ENCODE peak calls at places on chromosomes 4 and X, in four cellular contexts. M is HCT116, I is tibial nerve, L is dorsolateral prefrontal cortex. Q is an unnamed sample.

GRCh38 chr4:173507471-173508385 is 22.3 kb downstream of the HAND2 start:
- DNase-seq in M (no peak), I (no peak), L (no peak), Q (no peak)

GRCh38 chrX:150007356-150007755 is 69.1 kb upstream of the EOLA2 start:
- DNase-seq in M (no peak), I (no peak), L (no peak), Q (no peak)

GRCh38 chrX:83916525-83916924 is 55.6 kb downstream of the CYLC1 start:
- DNase-seq in M (no peak), I (no peak), L (no peak), Q (no peak)

GRCh38 chr4:8046925-8047541 is 107.4 kb upstream of the AFAP1 start:
- DNase-seq in M (no peak), I (no peak), L (peak), Q (no peak)

GRCh38 chr4:8392591-8393190 is 47.8 kb downstream of the ACOX3 start:
- DNase-seq in M (no peak), I (no peak), L (no peak), Q (no peak)

GRCh38 chr4:55398966-55399365 is 3.2 kb downstream of the TMEM165 start:
- DNase-seq in M (no peak), I (no peak), L (no peak), Q (no peak)

GRCh38 chr4:107740381-107740780 is 20.3 kb upstream of the PAPSS1 start:
- DNase-seq in M (no peak), I (no peak), L (no peak), Q (peak)

GRCh38 chrX:19725545-19726102 is 161.8 kb downstream of the SH3KBP1 start:
- DNase-seq in M (no peak), I (no peak), L (no peak), Q (peak)

GRCh38 chrX:15848576-15848975 is 6.0 kb downstream of the AP1S2 start:
- DNase-seq in M (no peak), I (no peak), L (no peak), Q (no peak)

GRCh38 chrX:151176351-151176750 is at the start of gene GPR50:
- DNase-seq in M (no peak), I (no peak), L (no peak), Q (no peak)

GRCh38 chrX:48794993-48795501 is 6.8 kb upstream of the HDAC6 start:
- DNase-seq in M (no peak), I (no peak), L (no peak), Q (no peak)

GRCh38 chr4:81481151-81481550 is 9.4 kb upstream of the RASGEF1B start:
- DNase-seq in M (no peak), I (no peak), L (no peak), Q (no peak)

GRCh38 chr4:23382880-23383279 is 507.0 kb downstream of the PPARGC1A start:
- DNase-seq in M (no peak), I (no peak), L (no peak), Q (no peak)

GRCh38 chrX:40146471-40147398 is 49.0 kb upstream of the BCOR start:
- DNase-seq in M (no peak), I (no peak), L (peak), Q (peak)

GRCh38 chr4:138243369-138243768 is 1.2 kb upstream of the SLC7A11 start:
- DNase-seq in M (peak), I (no peak), L (no peak), Q (no peak)

GRCh38 chrX:30971761-30972603 is 82.9 kb upstream of the TAB3 start:
- DNase-seq in M (no peak), I (no peak), L (peak), Q (peak)

GRCh38 chr4:67020079-67020807 is 525.1 kb downstream of the CENPC start:
- DNase-seq in M (no peak), I (no peak), L (no peak), Q (no peak)

GRCh38 chrX:36947214-36947613 is 61.0 kb upstream of the FAM47C start:
- DNase-seq in M (no peak), I (no peak), L (no peak), Q (no peak)

DNA sequence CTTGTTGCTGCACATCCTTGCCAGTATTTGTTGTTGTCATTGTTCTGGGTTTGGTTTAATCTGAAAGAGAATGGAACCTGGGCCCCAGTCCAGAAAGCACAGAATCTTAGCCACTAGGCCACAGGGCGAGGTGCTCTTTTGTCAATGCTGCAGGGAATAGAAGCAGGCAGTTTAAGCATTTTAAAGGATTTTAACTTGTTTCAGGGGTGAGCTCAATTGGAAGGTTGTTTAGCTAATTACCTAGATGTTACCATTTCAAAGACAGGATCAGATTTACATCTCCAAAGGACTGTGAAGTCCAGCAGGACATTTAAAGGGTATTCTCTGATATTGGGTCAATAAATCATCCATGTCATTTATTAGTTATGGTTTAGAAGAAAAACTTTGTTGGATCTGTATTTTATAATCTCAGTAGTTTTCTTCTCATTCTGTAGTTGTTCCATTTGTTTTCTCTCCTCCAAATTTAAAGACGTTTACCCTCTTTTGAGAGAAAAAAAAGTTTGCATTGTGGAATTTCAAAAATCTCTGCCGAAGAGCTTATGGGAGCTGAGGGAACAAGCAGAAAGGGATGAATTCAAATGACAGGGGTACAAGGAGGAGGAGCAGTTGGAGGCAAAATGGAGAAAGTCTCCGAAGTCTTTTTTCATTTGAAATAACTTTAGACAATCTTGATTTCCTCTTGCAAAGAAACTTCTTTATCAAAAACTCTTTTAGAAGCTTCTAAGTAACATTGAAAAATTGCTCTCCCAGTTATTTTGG is 57.5 kb upstream of the FAM47C start:
- DNase-seq in M (no peak), I (no peak), L (no peak), Q (no peak)
- H3K4me3 ChIP-seq in M (no peak), I (no peak), L (no peak), Q (no peak)

GRCh38 chr4:89586864-89587263 is 250.1 kb downstream of the SNCA start:
- DNase-seq in M (peak), I (no peak), L (no peak), Q (peak)
- TF ChIP-seq CTCF in M (peak), I (no peak), L (peak), Q (peak)

DNA sequence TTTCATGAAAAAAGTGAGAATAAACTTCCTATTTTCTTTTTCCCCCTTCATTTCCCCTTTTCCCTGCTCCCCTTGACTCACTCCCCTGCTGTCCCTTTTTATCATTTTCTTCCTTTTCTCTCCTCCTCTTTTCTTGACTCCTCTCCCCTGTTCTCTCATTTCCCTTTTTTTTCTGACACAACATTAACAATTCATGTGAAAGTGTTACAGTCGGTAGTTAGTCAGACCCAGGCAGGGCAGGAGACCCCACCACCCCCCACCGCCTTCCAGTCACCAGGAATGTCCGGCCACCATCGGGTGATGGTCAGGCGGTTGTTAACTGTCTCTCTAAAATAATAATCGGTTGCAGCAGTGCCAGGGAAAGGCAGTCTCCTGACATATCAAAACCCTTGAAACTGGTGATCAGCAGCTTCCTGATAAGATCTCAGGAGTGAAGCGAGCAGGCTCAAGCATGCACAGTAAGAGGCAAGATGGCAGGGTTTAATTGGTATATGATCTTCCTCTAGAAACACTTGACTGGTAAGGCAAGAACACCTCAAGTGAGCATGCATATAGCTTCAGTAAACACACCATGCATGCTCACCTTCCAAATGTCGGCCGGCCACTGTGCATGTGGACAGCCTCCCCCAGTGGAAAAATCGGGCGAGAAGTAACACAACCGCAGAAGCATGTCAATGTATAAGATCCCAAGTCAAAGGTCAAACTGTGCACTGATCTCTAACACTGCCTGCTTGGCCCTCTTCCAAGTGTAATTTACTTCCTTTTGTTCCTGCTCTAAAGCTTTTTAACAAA is 191.4 kb downstream of the NDST4 start:
- DNase-seq in M (no peak), I (no peak), L (no peak), Q (no peak)
- H3K4me3 ChIP-seq in M (no peak), I (no peak), L (no peak), Q (no peak)

DNA sequence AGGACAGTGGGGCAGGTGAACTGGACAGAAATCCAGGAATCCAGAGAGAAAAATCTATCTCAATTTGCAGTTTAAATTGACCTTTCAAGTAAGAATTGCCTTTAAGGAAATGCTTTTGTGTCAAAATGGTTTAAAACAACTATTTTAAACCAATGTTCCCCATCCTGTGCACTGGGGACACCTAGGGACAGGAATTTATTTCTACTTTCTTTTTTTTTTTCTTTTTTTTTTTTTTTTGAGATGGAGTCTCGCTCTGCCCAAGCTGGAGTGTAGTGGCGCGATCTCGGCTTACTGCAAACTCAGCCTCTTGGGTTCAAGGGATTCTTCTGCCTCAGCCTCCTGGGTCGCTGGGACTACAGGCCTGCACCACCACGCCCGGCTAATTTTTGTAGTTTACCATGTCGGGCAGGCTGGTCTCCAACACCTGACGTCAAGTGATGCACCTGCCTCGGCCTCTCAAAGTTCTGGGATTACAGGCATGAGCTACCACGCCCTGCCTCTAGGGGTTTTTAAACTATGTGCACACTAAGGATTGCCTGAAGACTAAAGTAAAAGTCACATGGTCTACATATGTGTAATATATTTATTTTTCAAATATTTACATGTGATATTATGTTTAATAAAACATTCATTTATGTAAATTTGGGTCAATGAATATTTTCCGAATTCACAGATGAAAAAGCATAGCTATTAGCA is 1213.4 kb downstream of the STIM2 start:
- DNase-seq in M (peak), I (no peak), L (no peak), Q (no peak)
- TF ChIP-seq CTCF in M (peak), I (no peak), L (no peak), Q (no peak)

GRCh38 chrX:55451125-55451524 is 802 bp upstream of the MAGEH1 start:
- DNase-seq in M (no peak), I (no peak), L (no peak), Q (no peak)
- H3K4me3 ChIP-seq in M (no peak), I (no peak), L (peak), Q (peak)

Q was measured in GM12865.